ENCODE peak calls at places on chromosomes 2 and 18, in eight cellular contexts. One of them, this sample, is unnamed.
A peak's percentile ranks its signal among the peaks of the same experiment; 100 is the strongest.

GRCh38 chr2:84040281-84040680 is 418.8 kb downstream of the SUCLG1 start:
- DNase-seq in cardiac muscle cell: no peak
- DNase-seq in left lung: no peak
- DNase-seq in foreskin fibroblast: no peak
- DNase-seq in mammary epithelial cell: no peak
- DNase-seq in bronchial epithelial cell: no peak
- DNase-seq in sigmoid colon: no peak
- DNase-seq in thoracic aorta: no peak
- DNase-seq in this sample: no peak

GRCh38 chr2:164722604-164723338 is 101.5 kb upstream of the GRB14 start:
- DNase-seq in cardiac muscle cell: no peak
- DNase-seq in left lung: no peak
- DNase-seq in foreskin fibroblast: no peak
- DNase-seq in mammary epithelial cell: no peak
- DNase-seq in bronchial epithelial cell: no peak
- DNase-seq in sigmoid colon: no peak
- DNase-seq in thoracic aorta: no peak
- DNase-seq in this sample: peak; percentile 6

GRCh38 chr2:47029737-47030524 is 114.3 kb upstream of the MCFD2 start:
- DNase-seq in cardiac muscle cell: no peak
- DNase-seq in left lung: no peak
- DNase-seq in foreskin fibroblast: no peak
- DNase-seq in mammary epithelial cell: peak; percentile 34
- DNase-seq in bronchial epithelial cell: peak; percentile 81
- DNase-seq in sigmoid colon: no peak
- DNase-seq in thoracic aorta: no peak
- DNase-seq in this sample: peak; percentile 83

GRCh38 chr18:32438173-32438572 is 32.5 kb downstream of the GAREM1 start:
- DNase-seq in cardiac muscle cell: peak; percentile 23
- DNase-seq in left lung: no peak
- DNase-seq in foreskin fibroblast: no peak
- DNase-seq in mammary epithelial cell: no peak
- DNase-seq in bronchial epithelial cell: no peak
- DNase-seq in sigmoid colon: no peak
- DNase-seq in thoracic aorta: no peak
- DNase-seq in this sample: no peak

GRCh38 chr2:232609607-232610006 is 23.8 kb upstream of the EFHD1 start:
- DNase-seq in cardiac muscle cell: no peak
- DNase-seq in left lung: no peak
- DNase-seq in foreskin fibroblast: no peak
- DNase-seq in mammary epithelial cell: no peak
- DNase-seq in bronchial epithelial cell: no peak
- DNase-seq in sigmoid colon: no peak
- DNase-seq in thoracic aorta: no peak
- DNase-seq in this sample: no peak

GRCh38 chr2:227460833-227461232 is 11.1 kb upstream of the AGFG1 start:
- DNase-seq in cardiac muscle cell: no peak
- DNase-seq in left lung: no peak
- DNase-seq in foreskin fibroblast: no peak
- DNase-seq in mammary epithelial cell: no peak
- DNase-seq in bronchial epithelial cell: no peak
- DNase-seq in sigmoid colon: no peak
- DNase-seq in thoracic aorta: no peak
- DNase-seq in this sample: no peak

GRCh38 chr2:221346411-221346810 is 225.7 kb downstream of the EPHA4 start:
- DNase-seq in cardiac muscle cell: no peak
- DNase-seq in left lung: no peak
- DNase-seq in foreskin fibroblast: peak; percentile 28
- DNase-seq in mammary epithelial cell: no peak
- DNase-seq in bronchial epithelial cell: peak; percentile 2
- DNase-seq in sigmoid colon: no peak
- DNase-seq in thoracic aorta: no peak
- DNase-seq in this sample: no peak

GRCh38 chr2:160207804-160208661 is 8.0 kb upstream of the ITGB6 start:
- DNase-seq in cardiac muscle cell: no peak
- DNase-seq in left lung: peak; percentile 89
- DNase-seq in foreskin fibroblast: peak; percentile 98
- DNase-seq in mammary epithelial cell: peak; percentile 98
- DNase-seq in bronchial epithelial cell: peak; percentile 91
- DNase-seq in sigmoid colon: peak; percentile 85
- DNase-seq in thoracic aorta: peak; percentile 79
- DNase-seq in this sample: peak; percentile 83

GRCh38 chr2:53051157-53051556 is 716.4 kb upstream of the CHAC2 start:
- DNase-seq in cardiac muscle cell: no peak
- DNase-seq in left lung: no peak
- DNase-seq in foreskin fibroblast: no peak
- DNase-seq in mammary epithelial cell: peak; percentile 35
- DNase-seq in bronchial epithelial cell: peak; percentile 27
- DNase-seq in sigmoid colon: no peak
- DNase-seq in thoracic aorta: no peak
- DNase-seq in this sample: peak; percentile 14

GRCh38 chr18:39571511-39571910 is 2005.9 kb upstream of the CELF4 start:
- DNase-seq in cardiac muscle cell: peak; percentile 46
- DNase-seq in left lung: no peak
- DNase-seq in foreskin fibroblast: no peak
- DNase-seq in mammary epithelial cell: no peak
- DNase-seq in bronchial epithelial cell: peak; percentile 20
- DNase-seq in sigmoid colon: no peak
- DNase-seq in thoracic aorta: no peak
- DNase-seq in this sample: peak; percentile 39

GRCh38 chr2:66432801-66433694 is 1.9 kb upstream of the MEIS1 start:
- DNase-seq in cardiac muscle cell: peak; percentile 97
- DNase-seq in left lung: peak; percentile 74
- DNase-seq in foreskin fibroblast: peak; percentile 97
- DNase-seq in mammary epithelial cell: peak; percentile 93
- DNase-seq in bronchial epithelial cell: peak; percentile 88
- DNase-seq in sigmoid colon: peak; percentile 97
- DNase-seq in thoracic aorta: peak; percentile 50
- DNase-seq in this sample: peak; percentile 97

GRCh38 chr18:48121752-48122151 is 191.3 kb upstream of the SMAD2 start:
- DNase-seq in cardiac muscle cell: no peak
- DNase-seq in left lung: no peak
- DNase-seq in foreskin fibroblast: no peak
- DNase-seq in mammary epithelial cell: no peak
- DNase-seq in bronchial epithelial cell: no peak
- DNase-seq in sigmoid colon: peak; percentile 36
- DNase-seq in thoracic aorta: no peak
- DNase-seq in this sample: no peak

GRCh38 chr18:50578651-50579050 is 18.8 kb downstream of the MAPK4 start:
- DNase-seq in cardiac muscle cell: no peak
- DNase-seq in left lung: no peak
- DNase-seq in foreskin fibroblast: no peak
- DNase-seq in mammary epithelial cell: peak; percentile 65
- DNase-seq in bronchial epithelial cell: peak; percentile 94
- DNase-seq in sigmoid colon: no peak
- DNase-seq in thoracic aorta: no peak
- DNase-seq in this sample: peak; percentile 79

GRCh38 chr2:105597011-105597830 is 147.5 kb upstream of the NCK2 start:
- DNase-seq in cardiac muscle cell: no peak
- DNase-seq in left lung: no peak
- DNase-seq in foreskin fibroblast: no peak
- DNase-seq in mammary epithelial cell: no peak
- DNase-seq in bronchial epithelial cell: no peak
- DNase-seq in sigmoid colon: no peak
- DNase-seq in thoracic aorta: no peak
- DNase-seq in this sample: no peak

GRCh38 chr2:53859354-53860159 is at the start of gene GPR75:
- DNase-seq in cardiac muscle cell: peak; percentile 32
- DNase-seq in left lung: peak; percentile 80
- DNase-seq in foreskin fibroblast: peak; percentile 33
- DNase-seq in mammary epithelial cell: peak; percentile 37
- DNase-seq in bronchial epithelial cell: peak; percentile 18
- DNase-seq in sigmoid colon: no peak
- DNase-seq in thoracic aorta: no peak
- DNase-seq in this sample: peak; percentile 43

GRCh38 chr2:54672587-54673456 is 50.6 kb upstream of the EML6 start:
- DNase-seq in cardiac muscle cell: no peak
- DNase-seq in left lung: no peak
- DNase-seq in foreskin fibroblast: no peak
- DNase-seq in mammary epithelial cell: no peak
- DNase-seq in bronchial epithelial cell: peak; percentile 48
- DNase-seq in sigmoid colon: no peak
- DNase-seq in thoracic aorta: no peak
- DNase-seq in this sample: peak; percentile 53

GRCh38 chr2:221241072-221241471 is 331.0 kb downstream of the EPHA4 start:
- DNase-seq in cardiac muscle cell: no peak
- DNase-seq in left lung: no peak
- DNase-seq in foreskin fibroblast: no peak
- DNase-seq in mammary epithelial cell: no peak
- DNase-seq in bronchial epithelial cell: no peak
- DNase-seq in sigmoid colon: no peak
- DNase-seq in thoracic aorta: no peak
- DNase-seq in this sample: no peak

GRCh38 chr2:77156599-77156998 is 365.6 kb downstream of the LRRTM4 start:
- DNase-seq in cardiac muscle cell: no peak
- DNase-seq in left lung: no peak
- DNase-seq in foreskin fibroblast: no peak
- DNase-seq in mammary epithelial cell: no peak
- DNase-seq in bronchial epithelial cell: no peak
- DNase-seq in sigmoid colon: no peak
- DNase-seq in thoracic aorta: no peak
- DNase-seq in this sample: no peak

DNA sequence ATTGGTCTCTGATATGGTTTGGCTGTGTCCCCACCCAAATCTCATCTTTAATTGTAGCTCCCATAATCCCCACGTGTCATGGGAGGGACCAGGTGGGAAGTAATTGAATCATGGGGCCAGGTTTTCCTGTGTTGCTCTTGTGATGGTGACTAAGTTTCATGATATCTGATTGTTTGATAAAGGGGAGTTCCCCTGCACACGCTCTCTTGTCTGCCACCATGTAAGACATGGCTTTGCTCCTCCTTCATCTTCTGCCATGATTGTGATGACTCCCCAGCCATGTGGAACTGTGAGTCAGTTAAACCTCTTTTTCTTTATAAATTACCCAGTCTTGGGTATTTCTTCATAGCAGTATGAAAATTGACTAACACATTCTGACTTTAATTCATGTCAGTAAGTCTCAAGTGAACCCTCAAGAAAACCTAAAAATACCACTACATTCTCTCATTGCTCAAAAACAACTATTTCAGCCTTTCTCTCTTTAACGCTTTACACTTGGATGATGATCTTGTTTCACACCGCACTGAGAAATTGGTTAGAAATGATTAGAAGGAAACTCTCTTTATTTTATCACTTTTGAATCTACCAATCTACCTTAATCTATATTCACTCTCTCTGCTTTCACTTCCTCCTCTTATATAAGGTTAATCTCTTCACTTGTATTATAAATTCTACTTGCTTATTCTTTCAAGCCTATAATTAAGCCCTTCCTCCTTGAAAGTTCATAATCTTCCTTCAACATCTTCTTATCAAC is 110.1 kb downstream of the GALR1 start:
- DNase-seq in cardiac muscle cell: no peak
- DNase-seq in left lung: no peak
- DNase-seq in foreskin fibroblast: no peak
- DNase-seq in mammary epithelial cell: no peak
- DNase-seq in bronchial epithelial cell: no peak
- DNase-seq in sigmoid colon: no peak
- DNase-seq in thoracic aorta: no peak
- DNase-seq in this sample: no peak
- H3K4me3 ChIP-seq in cardiac muscle cell: no peak overlapping the region
- H3K4me3 ChIP-seq in left lung: no peak overlapping the region
- H3K4me3 ChIP-seq in foreskin fibroblast: no peak overlapping the region
- H3K4me3 ChIP-seq in mammary epithelial cell: no peak overlapping the region
- H3K4me3 ChIP-seq in bronchial epithelial cell: no peak overlapping the region
- H3K4me3 ChIP-seq in sigmoid colon: no peak overlapping the region
- H3K4me3 ChIP-seq in thoracic aorta: no peak overlapping the region
- H3K4me3 ChIP-seq in this sample: no peak overlapping the region

GRCh38 chr2:48081317-48081628 is 175.0 kb upstream of the FBXO11 start:
- DNase-seq in cardiac muscle cell: no peak
- DNase-seq in left lung: no peak
- DNase-seq in foreskin fibroblast: no peak
- DNase-seq in mammary epithelial cell: no peak
- DNase-seq in bronchial epithelial cell: no peak
- DNase-seq in sigmoid colon: no peak
- DNase-seq in thoracic aorta: no peak
- DNase-seq in this sample: no peak

GRCh38 chr2:48085888-48086287 is 179.6 kb upstream of the FBXO11 start:
- DNase-seq in cardiac muscle cell: no peak
- DNase-seq in left lung: no peak
- DNase-seq in foreskin fibroblast: no peak
- DNase-seq in mammary epithelial cell: no peak
- DNase-seq in bronchial epithelial cell: no peak
- DNase-seq in sigmoid colon: no peak
- DNase-seq in thoracic aorta: no peak
- DNase-seq in this sample: no peak

DNA sequence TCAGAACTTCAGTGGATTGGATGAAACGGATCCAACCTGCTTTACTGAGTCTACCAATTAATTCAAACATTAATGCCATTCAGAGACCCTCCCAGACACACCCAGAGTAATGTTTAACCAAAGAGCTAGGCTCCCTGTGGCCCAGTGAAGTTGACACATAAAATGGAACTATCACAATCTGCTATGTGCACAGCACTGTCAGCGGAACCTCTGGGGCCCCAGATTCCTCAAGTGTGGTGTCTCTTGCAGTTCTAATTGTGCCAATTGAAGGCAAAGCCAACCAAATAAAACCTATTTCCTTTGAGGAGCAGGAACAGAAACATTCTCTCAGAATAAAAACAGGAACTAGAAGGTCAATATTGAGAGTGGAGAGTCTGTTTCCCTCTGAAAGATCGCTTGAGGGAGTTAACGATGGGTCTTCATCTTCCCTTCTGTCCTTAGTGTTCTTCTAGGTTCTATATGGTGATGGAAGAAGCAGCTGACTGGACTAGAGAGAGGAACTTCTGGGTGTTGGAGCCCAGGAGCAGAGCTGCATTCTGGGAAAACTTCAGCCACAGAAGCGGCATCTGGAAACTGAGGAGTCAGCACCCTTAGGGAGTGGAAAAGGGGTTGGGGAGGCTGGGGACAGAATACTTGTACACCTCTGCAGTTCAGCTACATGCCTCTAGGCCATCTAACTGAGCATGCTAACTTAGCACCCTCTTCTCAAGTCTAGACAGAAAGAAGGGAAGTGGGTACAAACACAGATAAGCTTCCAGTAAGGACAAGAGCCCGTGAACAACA is 174.4 kb upstream of the FBXO11 start:
- DNase-seq in cardiac muscle cell: no peak
- DNase-seq in left lung: no peak
- DNase-seq in foreskin fibroblast: no peak
- DNase-seq in mammary epithelial cell: no peak
- DNase-seq in bronchial epithelial cell: no peak
- DNase-seq in sigmoid colon: no peak
- DNase-seq in thoracic aorta: no peak
- DNase-seq in this sample: no peak
- TF ChIP-seq CTCF in cardiac muscle cell: no peak
- TF ChIP-seq CTCF in left lung: no peak
- TF ChIP-seq CTCF in foreskin fibroblast: no peak
- TF ChIP-seq CTCF in mammary epithelial cell: no peak
- TF ChIP-seq CTCF in bronchial epithelial cell: no peak
- TF ChIP-seq CTCF in sigmoid colon: no peak
- TF ChIP-seq CTCF in thoracic aorta: no peak
- TF ChIP-seq CTCF in this sample: peak; percentile 9

GRCh38 chr2:239316562-239317465 is 84.0 kb downstream of the HDAC4 start:
- DNase-seq in cardiac muscle cell: no peak
- DNase-seq in left lung: no peak
- DNase-seq in foreskin fibroblast: no peak
- DNase-seq in mammary epithelial cell: no peak
- DNase-seq in bronchial epithelial cell: peak; percentile 20
- DNase-seq in sigmoid colon: peak; percentile 93
- DNase-seq in thoracic aorta: peak; percentile 47
- DNase-seq in this sample: no peak
- H3K4me3 ChIP-seq in cardiac muscle cell: no peak overlapping the region
- H3K4me3 ChIP-seq in left lung: no peak overlapping the region
- H3K4me3 ChIP-seq in foreskin fibroblast: no peak overlapping the region
- H3K4me3 ChIP-seq in mammary epithelial cell: no peak overlapping the region
- H3K4me3 ChIP-seq in bronchial epithelial cell: no peak overlapping the region
- H3K4me3 ChIP-seq in sigmoid colon: no peak overlapping the region
- H3K4me3 ChIP-seq in thoracic aorta: peak overlapping the region; percentile 54
- H3K4me3 ChIP-seq in this sample: no peak overlapping the region

GRCh38 chr2:88180594-88181240 is 10.6 kb downstream of the THNSL2 start:
- DNase-seq in cardiac muscle cell: no peak
- DNase-seq in left lung: no peak
- DNase-seq in foreskin fibroblast: peak; percentile 33
- DNase-seq in mammary epithelial cell: peak; percentile 81
- DNase-seq in bronchial epithelial cell: peak; percentile 72
- DNase-seq in sigmoid colon: no peak
- DNase-seq in thoracic aorta: no peak
- DNase-seq in this sample: peak; percentile 93
- TF ChIP-seq CTCF in cardiac muscle cell: no peak
- TF ChIP-seq CTCF in left lung: no peak
- TF ChIP-seq CTCF in foreskin fibroblast: no peak
- TF ChIP-seq CTCF in mammary epithelial cell: no peak
- TF ChIP-seq CTCF in bronchial epithelial cell: no peak
- TF ChIP-seq CTCF in sigmoid colon: no peak
- TF ChIP-seq CTCF in thoracic aorta: no peak
- TF ChIP-seq CTCF in this sample: no peak

This sample was measured in epithelial cell of esophagus.